ENCODE peak calls at places on chromosomes 16 and 17, in nine cellular contexts. S is stimulated activated naive B cell treated with anti-CD40 and anti-IgM and Interleukin-4, amounts not matched to agents 10 μg/mL and 1 μg/mL and 100 μg/mL, for 72 hours; K is A549; A is H54; I is CD8-positive, alpha-beta memory T cell; V is ACHN; B is GM03348; O is fibroblast of villous mesenchyme; P is endodermal cell. W is an unnamed sample.

GRCh38 chr16:88437367-88437964 is 15.6 kb upstream of the ZFPM1 start:
- DNase-seq in S (peak; percentile 53), K (peak; percentile 52), A (no peak), I (peak; percentile 72), V (peak; percentile 51), B (peak; percentile 69), O (peak; percentile 29), P (peak; percentile 94), W (no peak)

GRCh38 chr17:80952291-80952690 is 39.4 kb upstream of the CHMP6 start:
- DNase-seq in S (no peak), K (no peak), A (no peak), I (no peak), V (no peak), B (no peak), O (no peak), P (no peak), W (no peak)

GRCh38 chr16:22946433-22946832 is 132.5 kb downstream of the HS3ST2 start:
- DNase-seq in S (no peak), K (no peak), A (no peak), I (no peak), V (no peak), B (no peak), O (no peak), P (no peak), W (no peak)

GRCh38 chr17:68562736-68563135 is 38.4 kb downstream of the FAM20A start:
- DNase-seq in S (no peak), K (no peak), A (no peak), I (no peak), V (no peak), B (no peak), O (no peak), P (peak; percentile 31), W (no peak)

GRCh38 chr17:69959291-69959690 is 115.7 kb upstream of the KCNJ16 start:
- DNase-seq in S (no peak), K (no peak), A (no peak), I (no peak), V (no peak), B (no peak), O (no peak), P (no peak), W (no peak)

GRCh38 chr16:85399583-85400284 is 213.4 kb upstream of the GSE1 start:
- DNase-seq in S (no peak), K (no peak), A (no peak), I (peak; percentile 38), V (no peak), B (no peak), O (no peak), P (no peak), W (no peak)

GRCh38 chr17:17415006-17415405 is 61.8 kb upstream of the MED9 start:
- DNase-seq in S (no peak), K (no peak), A (no peak), I (no peak), V (no peak), B (no peak), O (no peak), P (no peak), W (no peak)

GRCh38 chr16:51134269-51134812 is 16.7 kb downstream of the SALL1 start:
- DNase-seq in S (no peak), K (no peak), A (no peak), I (no peak), V (no peak), B (peak; percentile 33), O (no peak), P (peak; percentile 84), W (no peak)

GRCh38 chr17:10724546-10725195 is 5.2 kb downstream of the TMEM220 start:
- DNase-seq in S (no peak), K (no peak), A (no peak), I (no peak), V (no peak), B (no peak), O (no peak), P (no peak), W (no peak)

GRCh38 chr17:37791434-37791833 is 46.6 kb upstream of the HNF1B start:
- DNase-seq in S (no peak), K (peak; percentile 80), A (no peak), I (peak; percentile 55), V (peak; percentile 78), B (no peak), O (peak; percentile 62), P (peak; percentile 70), W (peak; percentile 17)

GRCh38 chr16:621526-622105 is 9.2 kb upstream of the WFIKKN1 start:
- DNase-seq in S (no peak), K (no peak), A (no peak), I (no peak), V (no peak), B (no peak), O (no peak), P (no peak), W (no peak)

GRCh38 chr16:20849587-20850390 is 43.5 kb downstream of the REXO5 start:
- DNase-seq in S (peak; percentile 36), K (peak; percentile 66), A (no peak), I (peak; percentile 74), V (peak; percentile 78), B (peak; percentile 64), O (peak; percentile 75), P (peak; percentile 89), W (peak; percentile 66)

GRCh38 chr17:69103557-69104233 is 38.0 kb downstream of the ABCA6 start:
- DNase-seq in S (no peak), K (no peak), A (no peak), I (no peak), V (no peak), B (no peak), O (no peak), P (no peak), W (no peak)

GRCh38 chr16:58045096-58045495 is 19.5 kb downstream of the MMP15 start:
- DNase-seq in S (no peak), K (no peak), A (no peak), I (no peak), V (no peak), B (no peak), O (no peak), P (peak; percentile 41), W (no peak)

GRCh38 chr17:41415833-41416335 is 8.5 kb downstream of the KRT37 start:
- DNase-seq in S (no peak), K (no peak), A (no peak), I (no peak), V (peak; percentile 61), B (peak; percentile 62), O (peak; percentile 77), P (no peak), W (no peak)

GRCh38 chr17:35372846-35373531 is 432 bp downstream of the SLFN11 start:
- DNase-seq in S (peak; percentile 8), K (no peak), A (no peak), I (no peak), V (peak; percentile 38), B (peak; percentile 20), O (peak; percentile 18), P (peak; percentile 57), W (no peak)

GRCh38 chr17:49995055-49995738 is at the start of gene DLX3:
- DNase-seq in S (no peak), K (peak; percentile 72), A (no peak), I (no peak), V (no peak), B (peak; percentile 88), O (peak; percentile 74), P (peak; percentile 99), W (peak; percentile 55)

GRCh38 chr17:59190806-59191205 is 19.0 kb upstream of the SMG8 start:
- DNase-seq in S (no peak), K (no peak), A (no peak), I (no peak), V (no peak), B (no peak), O (no peak), P (no peak), W (no peak)

GRCh38 chr17:77003699-77004098 is 135.5 kb downstream of the MGAT5B start:
- DNase-seq in S (no peak), K (no peak), A (no peak), I (no peak), V (no peak), B (no peak), O (no peak), P (no peak), W (no peak)

GRCh38 chr17:17605747-17606083 is 14.2 kb upstream of the PEMT start:
- DNase-seq in S (no peak), K (no peak), A (no peak), I (no peak), V (no peak), B (peak; percentile 57), O (peak; percentile 66), P (no peak), W (no peak)

GRCh38 chr16:4067262-4068001 is 48.8 kb downstream of the ADCY9 start:
- DNase-seq in S (no peak), K (no peak), A (no peak), I (no peak), V (no peak), B (peak; percentile 85), O (no peak), P (no peak), W (no peak)

GRCh38 chr17:9271989-9272388 is 250.7 kb downstream of the NTN1 start:
- DNase-seq in S (no peak), K (no peak), A (no peak), I (no peak), V (no peak), B (no peak), O (no peak), P (peak; percentile 55), W (no peak)

GRCh38 chr17:2214887-2215615 is 88.5 kb downstream of the SMG6 start:
- DNase-seq in S (no peak), K (no peak), A (no peak), I (no peak), V (no peak), B (no peak), O (peak; percentile 86), P (no peak), W (no peak)

GRCh38 chr16:19330801-19331484 is 45.4 kb downstream of the CLEC19A start:
- DNase-seq in S (no peak), K (peak; percentile 67), A (peak; percentile 50), I (no peak), V (no peak), B (peak; percentile 27), O (no peak), P (no peak), W (no peak)

GRCh38 chr16:56944954-56945839 is 13.3 kb downstream of the HERPUD1 start:
- DNase-seq in S (peak; percentile 31), K (no peak), A (no peak), I (no peak), V (no peak), B (no peak), O (no peak), P (no peak), W (no peak)

GRCh38 chr16:68658258-68658973 is 13.3 kb downstream of the CDH3 start:
- DNase-seq in S (no peak), K (peak; percentile 53), A (peak; percentile 73), I (no peak), V (peak; percentile 64), B (peak; percentile 80), O (peak; percentile 44), P (no peak), W (no peak)